ENCODE peak calls at places on chromosomes 5 and 9, in nine cellular contexts. F is psoas muscle; D is NCI-H524 treated with DMSO at 0.1 percent for 48 hours; U is mucosa of descending colon; L is AG09309; W is C1 segment of cervical spinal cord; Y is IMR-90; T is activated CD8-positive, alpha-beta T cell treated with anti-CD3 and anti-CD28 coated beads for 36 hours; X is stimulated activated CD8-positive, alpha-beta memory T cell treated with anti-CD3 and anti-CD28 coated beads, Interleukin-2, amount 100 ng/mL, for 1 hour. E is an unnamed sample.
A peak's percentile ranks its signal among the peaks of the same experiment; 100 is the strongest.

GRCh38 chr5:129271309-129271708 is 176.8 kb downstream of the ISOC1 start:
- DNase-seq in L (no peak), X (no peak), T (no peak), U (no peak), Y (no peak), F (no peak), W (no peak), D (no peak), E (no peak)

GRCh38 chr5:119333421-119333851 is 22.4 kb upstream of the TNFAIP8 start:
- DNase-seq in T (peak; percentile 49), F (no peak), L (no peak), W (no peak), U (no peak), Y (peak; percentile 21), X (no peak), D (no peak), E (no peak)

GRCh38 chr5:133287500-133287899 is 235.7 kb downstream of the HSPA4 start:
- DNase-seq in W (peak; percentile 20), X (peak; percentile 35), T (peak; percentile 66), F (peak; percentile 66), D (peak; percentile 0), Y (peak; percentile 44), L (no peak), U (peak; percentile 73), E (no peak)

GRCh38 chr5:31192442-31192841 is 1.0 kb upstream of the CDH6 start:
- DNase-seq in W (no peak), F (no peak), U (no peak), Y (peak; percentile 16), L (no peak), X (no peak), T (no peak), D (peak; percentile 5), E (peak; percentile 51)

GRCh38 chr5:107875834-107876233 is 205.1 kb upstream of the EFNA5 start:
- DNase-seq in T (no peak), W (no peak), X (no peak), U (no peak), Y (peak; percentile 59), D (no peak), F (no peak), L (no peak), E (peak; percentile 67)

GRCh38 chr5:33411498-33411897 is 29.3 kb upstream of the TARS1 start:
- DNase-seq in T (no peak), X (no peak), F (no peak), D (no peak), U (no peak), W (no peak), Y (no peak), L (no peak), E (no peak)

GRCh38 chr9:24801344-24801743 is 255.6 kb upstream of the IZUMO3 start:
- DNase-seq in W (no peak), D (no peak), Y (no peak), F (no peak), T (no peak), U (no peak), X (no peak), L (no peak), E (no peak)

GRCh38 chr5:148445578-148445977 is 61.8 kb downstream of the FBXO38 start:
- DNase-seq in U (no peak), L (no peak), X (no peak), D (no peak), F (no peak), W (no peak), T (no peak), Y (no peak), E (no peak)

GRCh38 chr5:112070022-112070421 is 313.0 kb upstream of the NREP start:
- DNase-seq in Y (no peak), T (no peak), D (no peak), W (no peak), F (no peak), X (no peak), U (no peak), L (no peak), E (no peak)

GRCh38 chr9:110213413-110214044 is 5.6 kb upstream of the C9orf152 start:
- DNase-seq in Y (no peak), U (no peak), X (no peak), D (no peak), W (no peak), L (no peak), T (no peak), F (no peak), E (peak; percentile 1)

GRCh38 chr9:88696501-88696900 is 161.5 kb downstream of the NXNL2 start:
- DNase-seq in W (no peak), T (no peak), U (no peak), Y (no peak), F (no peak), L (no peak), X (no peak), D (no peak), E (no peak)

GRCh38 chr5:73031839-73032238 is 76.0 kb downstream of the FCHO2 start:
- DNase-seq in X (no peak), U (no peak), L (peak; percentile 45), W (no peak), D (peak; percentile 1), F (peak; percentile 65), Y (peak; percentile 91), T (no peak), E (peak; percentile 8)

GRCh38 chr5:87829214-87829551 is 416.5 kb upstream of the CCNH start:
- DNase-seq in U (no peak), D (no peak), X (no peak), L (no peak), Y (no peak), F (peak; percentile 74), T (no peak), W (no peak), E (no peak)

GRCh38 chr5:145887976-145888574 is 15.3 kb upstream of the GRXCR2 start:
- DNase-seq in Y (peak; percentile 62), W (no peak), L (no peak), T (peak; percentile 10), F (no peak), D (no peak), X (no peak), U (peak; percentile 76), E (peak; percentile 85)

GRCh38 chr9:21015122-21015815 is 16.2 kb downstream of the HACD4 start:
- DNase-seq in L (no peak), T (no peak), Y (peak; percentile 34), W (no peak), D (no peak), U (no peak), F (no peak), X (no peak), E (no peak)

GRCh38 chr5:115209279-115209678 is 39.6 kb upstream of the TRIM36 start:
- DNase-seq in L (no peak), Y (peak; percentile 2), T (peak; percentile 74), U (no peak), F (no peak), D (no peak), W (no peak), X (peak; percentile 1), E (no peak)

GRCh38 chr5:173890195-173890951 is 2.2 kb downstream of the CPEB4 start:
- DNase-seq in X (no peak), Y (peak; percentile 30), L (no peak), W (peak; percentile 55), U (peak; percentile 29), T (peak; percentile 45), D (no peak), F (peak; percentile 49), E (peak; percentile 68)

GRCh38 chr9:33619666-33620404 is 95.8 kb downstream of the ANKRD18B start:
- DNase-seq in Y (peak; percentile 97), L (peak; percentile 57), X (no peak), T (no peak), W (no peak), U (no peak), D (no peak), F (no peak), E (peak; percentile 65)

GRCh38 chr9:115117999-115118470 is at the start of gene TNC:
- DNase-seq in U (peak; percentile 29), D (peak; percentile 57), Y (peak; percentile 92), F (peak; percentile 54), T (no peak), X (no peak), L (no peak), W (peak; percentile 40), E (peak; percentile 78)

GRCh38 chr5:73640861-73641320 is 14.9 kb downstream of the ARHGEF28 start:
- DNase-seq in T (no peak), F (no peak), X (no peak), W (no peak), L (no peak), U (no peak), D (peak; percentile 28), Y (peak; percentile 33), E (no peak)

GRCh38 chr5:140982083-140982716 is 15.9 kb downstream of the PCDHAC2 start:
- DNase-seq in L (no peak), X (no peak), U (no peak), T (no peak), Y (no peak), F (no peak), D (no peak), W (no peak), E (peak; percentile 68)

GRCh38 chr5:13991365-13991764 is 46.9 kb upstream of the DNAH5 start:
- DNase-seq in Y (no peak), T (no peak), U (no peak), X (no peak), L (no peak), F (no peak), W (no peak), D (no peak), E (no peak)

GRCh38 chr5:56367752-56368151 is 134.6 kb upstream of the ANKRD55 start:
- DNase-seq in W (no peak), U (no peak), T (no peak), F (no peak), D (no peak), Y (no peak), L (no peak), X (no peak), E (no peak)

GRCh38 chr5:83583859-83584258 is 112.3 kb downstream of the VCAN start:
- DNase-seq in W (no peak), T (no peak), L (no peak), F (no peak), U (no peak), X (no peak), D (no peak), Y (peak; percentile 82), E (no peak)

GRCh38 chr9:133421615-133422542 is at the start of gene ADAMTS13:
- DNase-seq in W (no peak), X (no peak), D (no peak), U (no peak), F (no peak), T (peak; percentile 92), L (no peak), Y (peak; percentile 15), E (peak; percentile 82)

GRCh38 chr5:42650111-42650510 is 106.5 kb upstream of the CCDC152 start:
- DNase-seq in X (no peak), D (no peak), U (no peak), F (no peak), L (no peak), T (no peak), W (no peak), Y (no peak), E (no peak)

GRCh38 chr5:163917741-163918140 is 412.3 kb downstream of the MAT2B start:
- DNase-seq in F (no peak), D (no peak), X (no peak), Y (peak; percentile 8), T (no peak), L (no peak), W (no peak), U (no peak), E (no peak)

GRCh38 chr5:123514615-123515355 is 2.8 kb downstream of the CSNK1G3 start:
- DNase-seq in D (no peak), Y (no peak), T (no peak), X (no peak), F (no peak), L (no peak), W (no peak), U (no peak), E (no peak)

GRCh38 chr5:98524796-98525195 is 248.7 kb upstream of the RGMB start:
- DNase-seq in X (no peak), Y (no peak), U (no peak), L (no peak), T (no peak), D (no peak), W (no peak), F (no peak), E (no peak)

GRCh38 chr5:14502291-14502690 is 79.3 kb upstream of the OTULINL start:
- DNase-seq in X (no peak), T (no peak), F (no peak), U (no peak), W (no peak), D (no peak), Y (no peak), L (no peak), E (peak; percentile 43)

GRCh38 chr5:77294212-77294611 is 83.7 kb downstream of the PDE8B start:
- DNase-seq in T (no peak), X (no peak), L (no peak), Y (no peak), U (no peak), W (no peak), D (no peak), F (no peak), E (no peak)